ENCODE peak calls at places on chromosome 2, in six cellular contexts. One of them, this sample, is unnamed.

GRCh38 chr2:221570321-221571107 is 1.6 kb downstream of the EPHA4 start:
- DNase-seq in GM12878: no peak
- DNase-seq in HepG2: no peak
- DNase-seq in GM12891: no peak
- DNase-seq in H1: peak; percentile 58
- DNase-seq in K562: no peak
- DNase-seq in this sample: peak; percentile 8

GRCh38 chr2:47271054-47272000 is 116.2 kb upstream of the STPG4 start:
- DNase-seq in HepG2: no peak
- DNase-seq in GM12891: no peak
- DNase-seq in K562: no peak
- DNase-seq in GM12878: no peak
- DNase-seq in H1: no peak
- DNase-seq in this sample: no peak

GRCh38 chr2:206614825-206615224 is 27.5 kb upstream of the FAM237A start:
- DNase-seq in GM12891: no peak
- DNase-seq in HepG2: no peak
- DNase-seq in K562: peak; percentile 24
- DNase-seq in H1: no peak
- DNase-seq in GM12878: no peak
- DNase-seq in this sample: no peak

GRCh38 chr2:47274054-47274779 is 119.1 kb upstream of the STPG4 start:
- DNase-seq in HepG2: no peak
- DNase-seq in H1: no peak
- DNase-seq in GM12878: no peak
- DNase-seq in GM12891: no peak
- DNase-seq in K562: no peak
- DNase-seq in this sample: no peak

GRCh38 chr2:107772380-107772779 is 54.3 kb upstream of the RGPD4 start:
- DNase-seq in HepG2: no peak
- DNase-seq in GM12878: no peak
- DNase-seq in K562: no peak
- DNase-seq in GM12891: no peak
- DNase-seq in H1: no peak
- DNase-seq in this sample: no peak

GRCh38 chr2:10709290-10709939 is 12.0 kb upstream of the ATP6V1C2 start:
- DNase-seq in GM12878: no peak
- DNase-seq in HepG2: peak; percentile 51
- DNase-seq in GM12891: no peak
- DNase-seq in H1: peak; percentile 72
- DNase-seq in K562: peak; percentile 6
- DNase-seq in this sample: no peak

GRCh38 chr2:135985826-135986393 is 484 bp upstream of the DARS1 start:
- DNase-seq in H1: no peak
- DNase-seq in HepG2: no peak
- DNase-seq in K562: no peak
- DNase-seq in GM12891: peak; percentile 26
- DNase-seq in GM12878: peak; percentile 69
- DNase-seq in this sample: peak; percentile 44

GRCh38 chr2:174952607-174953006 is 52.6 kb downstream of the CHN1 start:
- DNase-seq in H1: no peak
- DNase-seq in K562: no peak
- DNase-seq in GM12891: no peak
- DNase-seq in GM12878: no peak
- DNase-seq in HepG2: no peak
- DNase-seq in this sample: no peak

GRCh38 chr2:187002242-187002641 is 153.3 kb upstream of the ZSWIM2 start:
- DNase-seq in GM12878: no peak
- DNase-seq in GM12891: no peak
- DNase-seq in H1: no peak
- DNase-seq in HepG2: no peak
- DNase-seq in K562: no peak
- DNase-seq in this sample: no peak

GRCh38 chr2:67823726-67824125 is 239.1 kb downstream of the C1D start:
- DNase-seq in GM12878: no peak
- DNase-seq in HepG2: no peak
- DNase-seq in GM12891: no peak
- DNase-seq in H1: no peak
- DNase-seq in K562: no peak
- DNase-seq in this sample: no peak

GRCh38 chr2:38997784-38998183 is 108.1 kb downstream of the ARHGEF33 start:
- DNase-seq in K562: no peak
- DNase-seq in GM12891: no peak
- DNase-seq in GM12878: no peak
- DNase-seq in HepG2: peak; percentile 14
- DNase-seq in H1: no peak
- DNase-seq in this sample: no peak

GRCh38 chr2:219661197-219661954 is 33.9 kb downstream of the SLC4A3 start:
- DNase-seq in HepG2: peak; percentile 24
- DNase-seq in K562: no peak
- DNase-seq in H1: no peak
- DNase-seq in GM12878: peak; percentile 44
- DNase-seq in GM12891: no peak
- DNase-seq in this sample: no peak

GRCh38 chr2:16279201-16279570 is 338.8 kb downstream of the MYCN start:
- DNase-seq in K562: no peak
- DNase-seq in GM12878: no peak
- DNase-seq in GM12891: no peak
- DNase-seq in H1: no peak
- DNase-seq in HepG2: no peak
- DNase-seq in this sample: no peak

GRCh38 chr2:37784759-37785149 is 113.3 kb upstream of the CDC42EP3 start:
- DNase-seq in K562: no peak
- DNase-seq in H1: no peak
- DNase-seq in GM12878: no peak
- DNase-seq in HepG2: no peak
- DNase-seq in GM12891: no peak
- DNase-seq in this sample: no peak

GRCh38 chr2:236562434-236562833 is 7.2 kb upstream of the ACKR3 start:
- DNase-seq in GM12891: no peak
- DNase-seq in HepG2: peak; percentile 55
- DNase-seq in K562: peak; percentile 29
- DNase-seq in GM12878: no peak
- DNase-seq in H1: no peak
- DNase-seq in this sample: no peak

GRCh38 chr2:239002960-239003932 is 155.4 kb downstream of the TWIST2 start:
- DNase-seq in GM12891: no peak
- DNase-seq in K562: no peak
- DNase-seq in HepG2: no peak
- DNase-seq in GM12878: no peak
- DNase-seq in H1: no peak
- DNase-seq in this sample: no peak

GRCh38 chr2:174263989-174264388 is 15.7 kb upstream of the OLA1 start:
- DNase-seq in GM12878: no peak
- DNase-seq in GM12891: no peak
- DNase-seq in H1: no peak
- DNase-seq in K562: no peak
- DNase-seq in HepG2: peak; percentile 76
- DNase-seq in this sample: no peak

GRCh38 chr2:189874571-189875320 is 90.5 kb downstream of the PMS1 start:
- DNase-seq in HepG2: no peak
- DNase-seq in GM12891: no peak
- DNase-seq in K562: no peak
- DNase-seq in GM12878: no peak
- DNase-seq in H1: no peak
- DNase-seq in this sample: no peak

DNA sequence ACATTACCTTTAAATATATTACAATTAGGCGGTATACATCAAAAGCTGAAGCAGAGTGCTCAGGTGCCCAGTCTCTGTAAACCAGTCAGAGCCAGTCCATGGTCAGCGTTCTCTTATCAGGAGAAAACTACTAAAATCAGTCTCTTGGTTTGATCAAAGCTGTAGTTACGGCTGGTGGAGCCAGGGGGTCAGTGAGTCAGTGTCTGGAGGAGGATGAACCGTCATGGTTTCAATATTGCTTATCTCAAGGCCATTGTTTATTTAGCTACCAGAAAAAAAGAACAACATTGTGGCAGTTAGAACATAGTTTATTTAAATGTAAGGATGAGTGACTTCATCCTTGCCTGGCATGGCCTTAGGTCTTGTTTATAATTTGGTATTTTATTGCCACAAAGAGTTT is 71.3 kb upstream of the NYAP2 start:
- DNase-seq in K562: no peak
- DNase-seq in GM12891: no peak
- DNase-seq in GM12878: no peak
- DNase-seq in H1: no peak
- DNase-seq in HepG2: peak; percentile 6
- DNase-seq in this sample: no peak
- TF ChIP-seq TAF1 in K562: no peak
- TF ChIP-seq TAF1 in GM12891: no peak
- TF ChIP-seq TAF1 in GM12878: no peak
- TF ChIP-seq TAF1 in H1: no peak
- TF ChIP-seq TAF1 in HepG2: no peak
- TF ChIP-seq TAF1 in this sample: no peak

DNA sequence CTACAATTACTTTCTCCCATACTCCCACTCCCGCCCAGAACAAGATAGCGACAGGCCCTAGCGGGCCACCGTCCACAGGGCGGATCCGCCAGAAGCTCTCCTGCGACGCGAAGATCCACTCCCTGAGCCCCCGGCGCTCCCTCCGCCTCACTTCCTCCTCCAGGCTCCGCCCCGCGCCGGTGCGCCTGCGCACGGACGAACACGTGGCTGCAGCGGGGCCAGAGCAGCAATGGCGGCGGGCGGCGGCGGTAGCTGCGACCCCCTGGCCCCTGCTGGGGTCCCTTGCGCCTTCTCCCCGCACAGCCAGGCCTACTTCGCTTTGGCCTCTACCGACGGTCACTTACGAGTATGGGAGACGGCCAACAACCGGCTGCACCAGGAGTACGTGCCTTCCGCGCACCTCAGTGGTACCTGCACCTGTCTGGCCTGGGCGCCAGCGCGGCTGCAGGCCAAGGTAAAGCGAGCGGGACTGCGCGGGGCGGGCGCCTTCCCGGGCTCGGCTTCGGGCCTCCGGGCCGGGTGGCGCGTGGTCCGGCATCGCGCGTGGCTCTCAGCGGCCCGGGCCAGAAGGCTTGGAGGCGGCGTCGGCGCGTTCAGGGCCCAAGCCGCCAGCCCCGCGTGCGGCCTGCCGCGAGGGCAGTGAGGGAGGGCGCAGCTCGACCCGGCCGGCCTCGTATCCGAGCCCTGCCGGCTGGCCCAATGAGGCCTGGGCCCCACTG is at the start of gene WDR43:
- DNase-seq in H1: peak; percentile 96
- DNase-seq in K562: peak; percentile 95
- DNase-seq in GM12891: peak; percentile 90
- DNase-seq in GM12878: peak; percentile 94
- DNase-seq in HepG2: peak; percentile 99
- DNase-seq in this sample: peak; percentile 88
- TF ChIP-seq POLR2A in H1: peak; percentile 90
- TF ChIP-seq POLR2A in K562: peak; percentile 95
- TF ChIP-seq POLR2A in GM12891: peak; percentile 88
- TF ChIP-seq POLR2A in GM12878: peak; percentile 97
- TF ChIP-seq POLR2A in HepG2: peak; percentile 88
- TF ChIP-seq POLR2A in this sample: peak; percentile 90

DNA sequence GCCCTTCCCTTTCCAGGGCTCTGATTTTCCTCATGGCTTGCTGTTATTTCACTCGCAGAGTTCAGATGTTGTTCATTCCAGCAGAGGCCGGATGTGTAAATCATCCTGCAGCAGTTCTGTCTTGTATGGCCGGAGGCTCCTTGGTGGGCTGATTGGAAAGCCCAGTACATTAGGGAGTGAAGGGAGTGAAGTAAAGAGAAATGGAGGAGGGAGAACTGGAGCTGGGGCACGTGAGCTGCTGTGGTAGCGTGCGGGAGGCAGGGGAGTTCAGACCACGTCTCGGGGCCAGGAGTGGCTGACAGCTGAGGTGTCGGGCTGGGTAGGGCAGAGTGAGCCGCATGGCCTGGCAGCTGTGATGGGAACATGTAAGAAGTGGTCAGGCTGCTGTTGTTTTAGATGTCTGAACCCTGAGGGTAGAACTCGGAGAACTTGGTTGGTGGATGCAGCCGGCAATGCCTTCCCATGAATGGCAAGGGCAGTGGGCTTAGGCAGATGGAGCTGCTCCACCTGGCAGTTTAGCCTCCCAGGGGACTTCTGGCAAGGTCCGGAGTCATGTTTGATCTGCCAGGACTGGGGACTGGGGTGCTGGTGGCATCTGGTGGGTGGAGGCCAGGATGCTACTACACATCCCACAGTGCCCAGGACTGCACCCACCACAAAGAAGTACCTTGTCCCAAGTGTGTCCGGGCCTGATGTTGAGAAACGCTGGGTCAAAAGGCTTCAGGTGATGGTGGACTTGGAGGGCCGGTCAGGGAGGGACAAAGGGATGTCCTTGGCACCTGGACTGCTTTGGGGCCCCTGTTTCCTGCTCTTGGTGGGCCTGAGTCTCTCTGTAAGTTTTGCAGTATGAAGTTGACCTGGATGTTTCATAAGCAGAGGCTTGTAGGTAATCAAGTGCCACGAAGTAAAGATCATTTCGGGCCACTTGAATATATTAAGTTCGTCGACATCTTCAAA is 29.1 kb downstream of the ASAP2 start:
- DNase-seq in GM12891: no peak
- DNase-seq in H1: no peak
- DNase-seq in HepG2: peak; percentile 17
- DNase-seq in K562: no peak
- DNase-seq in GM12878: no peak
- DNase-seq in this sample: no peak
- TF ChIP-seq TAF1 in GM12891: no peak
- TF ChIP-seq TAF1 in H1: no peak
- TF ChIP-seq TAF1 in HepG2: no peak
- TF ChIP-seq TAF1 in K562: no peak
- TF ChIP-seq TAF1 in GM12878: no peak
- TF ChIP-seq TAF1 in this sample: no peak

GRCh38 chr2:20617892-20618467 is 32.9 kb downstream of the HS1BP3 start:
- DNase-seq in H1: no peak
- DNase-seq in K562: peak; percentile 62
- DNase-seq in HepG2: peak; percentile 94
- DNase-seq in GM12878: no peak
- DNase-seq in GM12891: no peak
- DNase-seq in this sample: no peak
- TF ChIP-seq POLR2A in H1: no peak
- TF ChIP-seq POLR2A in K562: no peak
- TF ChIP-seq POLR2A in HepG2: peak; percentile 53
- TF ChIP-seq POLR2A in GM12878: no peak
- TF ChIP-seq POLR2A in GM12891: no peak
- TF ChIP-seq POLR2A in this sample: no peak

DNA sequence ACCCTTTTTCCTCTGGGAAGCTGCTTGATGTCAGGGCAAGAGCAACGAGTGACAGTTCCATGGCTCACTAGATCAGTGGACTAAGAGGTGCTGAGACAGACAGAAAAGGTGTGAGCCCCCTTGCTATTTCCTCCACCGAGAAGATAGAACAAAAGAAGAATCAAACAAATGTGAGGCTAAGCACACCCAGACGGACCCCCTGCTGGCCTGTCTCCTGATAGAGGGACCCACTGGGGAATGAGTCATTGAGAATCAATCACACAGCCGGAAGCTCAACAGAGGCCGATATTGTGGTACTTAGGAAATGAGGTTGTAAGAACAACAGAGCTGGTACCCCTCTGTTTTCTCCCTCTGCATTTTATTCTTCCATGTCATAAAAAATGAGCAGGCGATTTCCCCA is 89.8 kb upstream of the TEX51 start:
- DNase-seq in GM12878: no peak
- DNase-seq in HepG2: no peak
- DNase-seq in K562: no peak
- DNase-seq in H1: no peak
- DNase-seq in GM12891: no peak
- DNase-seq in this sample: no peak
- TF ChIP-seq TAF1 in GM12878: no peak
- TF ChIP-seq TAF1 in HepG2: no peak
- TF ChIP-seq TAF1 in K562: no peak
- TF ChIP-seq TAF1 in H1: no peak
- TF ChIP-seq TAF1 in GM12891: no peak
- TF ChIP-seq TAF1 in this sample: no peak